ENCODE peak calls at places on chromosomes 2 and 18, in four cellular contexts. R is activated CD4-positive, alpha-beta memory T cell treated with anti-CD3 and anti-CD28 coated beads for 36 hours; Z is pancreas; M is HT1080. O is an unnamed sample.

GRCh38 chr18:39350916-39351315 is 1785.3 kb upstream of the CELF4 start:
- DNase-seq in R (no peak), Z (no peak), M (no peak), O (no peak)

GRCh38 chr2:86584164-86584913 is 21.1 kb upstream of the CHMP3 start:
- DNase-seq in R (peak), Z (no peak), M (peak), O (peak)

GRCh38 chr2:207066784-207067460 is 98.8 kb downstream of the KLF7 start:
- DNase-seq in R (no peak), Z (no peak), M (peak), O (peak)

GRCh38 chr2:63735263-63735662 is 106.4 kb upstream of the UGP2 start:
- DNase-seq in R (no peak), Z (no peak), M (peak), O (peak)

GRCh38 chr2:235027558-235028214 is 75.9 kb downstream of the SH3BP4 start:
- DNase-seq in R (no peak), Z (no peak), M (peak), O (peak)

GRCh38 chr2:120669121-120669952 is 66.3 kb upstream of the GLI2 start:
- DNase-seq in R (no peak), Z (no peak), M (peak), O (peak)

GRCh38 chr2:151040036-151040435 is 221.6 kb downstream of the RBM43 start:
- DNase-seq in R (no peak), Z (no peak), M (no peak), O (peak)

GRCh38 chr2:54457326-54458023 is 1.3 kb downstream of the SPTBN1 start:
- DNase-seq in R (peak), Z (no peak), M (peak), O (no peak)

GRCh38 chr18:47100214-47100831 is 50.0 kb downstream of the HDHD2 start:
- DNase-seq in R (peak), Z (peak), M (peak), O (peak)

GRCh38 chr2:38113999-38114708 is 38.2 kb upstream of the CYP1B1 start:
- DNase-seq in R (no peak), Z (no peak), M (no peak), O (peak)

GRCh38 chr2:144509001-144509545 is 10.8 kb downstream of the ZEB2 start:
- DNase-seq in R (no peak), Z (no peak), M (no peak), O (no peak)

GRCh38 chr2:59585657-59586056 is 967.8 kb downstream of the BCL11A start:
- DNase-seq in R (no peak), Z (no peak), M (no peak), O (no peak)

O was measured in amniotic epithelial cell.